ENCODE peak calls at places on chromosomes 11 and 22, in five cellular contexts. E, F, V, H and S are unnamed samples.

GRCh38 chr11:20000393-20001134 is 159.7 kb downstream of the DBX1 start:
- DNase-seq in V (no peak), F (no peak), H (peak; percentile 96), E (peak; percentile 17), S (no peak)

GRCh38 chr11:111282663-111283062 is 15.7 kb upstream of the POU2AF3 start:
- DNase-seq in H (no peak), F (no peak), E (no peak), V (no peak), S (no peak)

GRCh38 chr11:73384871-73385692 is 8.9 kb downstream of the RELT start:
- DNase-seq in F (no peak), V (no peak), E (peak; percentile 26), H (no peak), S (no peak)

GRCh38 chr11:2261436-2262230 is 8.8 kb downstream of the ASCL2 start:
- DNase-seq in E (no peak), F (no peak), V (no peak), H (no peak), S (no peak)

GRCh38 chr22:25754527-25755202 is 12.7 kb downstream of the MYO18B start:
- DNase-seq in V (no peak), E (no peak), F (no peak), H (peak; percentile 13), S (no peak)

GRCh38 chr11:14904745-14905103 is 12.7 kb upstream of the CYP2R1 start:
- DNase-seq in E (peak; percentile 56), V (no peak), F (peak; percentile 51), H (peak; percentile 86), S (no peak)

GRCh38 chr11:76469141-76469540 is 24.3 kb downstream of the EMSY start:
- DNase-seq in V (no peak), E (no peak), F (no peak), H (no peak), S (no peak)

GRCh38 chr22:31680764-31681624 is 19.0 kb upstream of the PISD start:
- DNase-seq in V (no peak), H (no peak), E (no peak), F (no peak), S (no peak)

GRCh38 chr11:779120-779954 is 2.0 kb upstream of the GATD1 start:
- DNase-seq in V (no peak), F (no peak), E (no peak), H (no peak), S (no peak)

GRCh38 chr11:108199446-108200321 is 22.8 kb downstream of the NPAT start:
- DNase-seq in H (peak; percentile 77), V (no peak), E (no peak), F (no peak), S (peak; percentile 77)

GRCh38 chr11:122871302-122871701 is 11.3 kb upstream of the JHY start:
- DNase-seq in F (no peak), H (no peak), V (no peak), E (no peak), S (no peak)

GRCh38 chr11:69682221-69682620 is 7.1 kb upstream of the LTO1 start:
- DNase-seq in E (no peak), V (no peak), H (no peak), F (no peak), S (no peak)

GRCh38 chr11:39668640-39669039 is 1790.8 kb downstream of the LRRC4C start:
- DNase-seq in H (no peak), E (no peak), V (no peak), F (no peak), S (no peak)